ENCODE peak calls at places on chromosome 21, in four cellular contexts. K is endothelial cell of umbilical vein, Y is IMR-90, T is K562. X is an unnamed sample. For H3K9me1, the result is how much of the 10 kb centered on the place peaks cover.

GRCh38 chr21:29261555-29262540 is 36.9 kb upstream of the BACH1 start:
- DNase-seq in K (no peak), Y (no peak), T (no peak), X (peak)

GRCh38 chr21:25658427-25658980 is 19.4 kb downstream of the JAM2 start:
- DNase-seq in K (no peak), Y (no peak), T (no peak), X (no peak)

GRCh38 chr21:26087223-26087918 is 83.2 kb downstream of the APP start:
- DNase-seq in K (no peak), Y (no peak), T (no peak), X (no peak)

GRCh38 chr21:42401164-42401563 is 2.5 kb upstream of the UBASH3A start:
- DNase-seq in K (no peak), Y (no peak), T (no peak), X (no peak)

GRCh38 chr21:43639470-43640178 is 19.7 kb downstream of the HSF2BP start:
- DNase-seq in K (no peak), Y (peak), T (no peak), X (peak)

GRCh38 chr21:29218749-29219148 is 80.0 kb upstream of the BACH1 start:
- DNase-seq in K (no peak), Y (no peak), T (no peak), X (no peak)

GRCh38 chr21:28442624-28443023 is 550.1 kb downstream of the LTN1 start:
- DNase-seq in K (no peak), Y (peak), T (no peak), X (no peak)

GRCh38 chr21:25735895-25736597 is 1.3 kb downstream of the GABPA start:
- DNase-seq in K (peak), Y (peak), T (no peak), X (no peak)

GRCh38 chr21:21187579-21187978 is 189.4 kb downstream of the NCAM2 start:
- DNase-seq in K (no peak), Y (peak), T (no peak), X (no peak)

GRCh38 chr21:16424331-16424749 is 694.6 kb downstream of the USP25 start:
- DNase-seq in K (peak), Y (no peak), T (no peak), X (no peak)

GRCh38 chr21:41802684-41803083 is 35.8 kb upstream of the RIPK4 start:
- DNase-seq in K (no peak), Y (no peak), T (no peak), X (no peak)

GRCh38 chr21:43284238-43284637 is 115.4 kb downstream of the CRYAA start:
- DNase-seq in K (no peak), Y (no peak), T (no peak), X (no peak)

GRCh38 chr21:21764281-21764680 is 766.1 kb downstream of the NCAM2 start:
- DNase-seq in K (no peak), Y (no peak), T (no peak), X (no peak)

GRCh38 chr21:33434770-33435360 is 31.7 kb downstream of the IFNGR2 start:
- DNase-seq in K (peak), Y (peak), T (no peak), X (peak)

GRCh38 chr21:35768187-35768586 is 292.1 kb downstream of the SETD4 start:
- DNase-seq in K (no peak), Y (no peak), T (no peak), X (no peak)

GRCh38 chr21:19343711-19344110 is 940.1 kb upstream of the TMPRSS15 start:
- DNase-seq in K (no peak), Y (no peak), T (no peak), X (no peak)

GRCh38 chr21:33559813-33560212 is 17.0 kb downstream of the SON start:
- DNase-seq in K (no peak), Y (no peak), T (no peak), X (no peak)

GRCh38 chr21:43921602-43921978 is 56.6 kb downstream of the AGPAT3 start:
- DNase-seq in K (no peak), Y (no peak), T (no peak), X (no peak)

GRCh38 chr21:29102791-29103257 is 27.6 kb upstream of the MAP3K7CL start:
- DNase-seq in K (no peak), Y (peak), T (no peak), X (no peak)

GRCh38 chr21:29238052-29238966 is 60.4 kb upstream of the BACH1 start:
- DNase-seq in K (no peak), Y (peak), T (no peak), X (no peak)

GRCh38 chr21:8994640-8995511 is 1526.5 kb upstream of the TPTE start:
- DNase-seq in K (no peak), Y (no peak), T (peak), X (no peak)

GRCh38 chr21:42121792-42122191 is 50.7 kb downstream of the UMODL1 start:
- DNase-seq in K (no peak), Y (no peak), T (no peak), X (no peak)

GRCh38 chr21:17514124-17514481 is 1.3 kb downstream of the CXADR start:
- DNase-seq in K (peak), Y (no peak), T (no peak), X (no peak)

GRCh38 chr21:18155508-18156193 is 89.0 kb upstream of the CHODL start:
- DNase-seq in K (peak), Y (no peak), T (no peak), X (no peak)

GRCh38 chr21:18384771-18385170 is 18.8 kb downstream of the TMPRSS15 start:
- DNase-seq in K (peak), Y (no peak), T (peak), X (no peak)

GRCh38 chr21:16455978-16456377 is 726.2 kb downstream of the USP25 start:
- DNase-seq in K (no peak), Y (no peak), T (no peak), X (no peak)

GRCh38 chr21:20016431-20017005 is 981.7 kb upstream of the NCAM2 start:
- DNase-seq in K (no peak), Y (no peak), T (no peak), X (no peak)

GRCh38 chr21:45547211-45547900 is 5.1 kb upstream of the SLC19A1 start:
- DNase-seq in K (no peak), Y (no peak), T (no peak), X (no peak)

GRCh38 chr21:45546636-45547203 is 4.5 kb upstream of the SLC19A1 start:
- DNase-seq in K (no peak), Y (no peak), T (no peak), X (no peak)

GRCh38 chr21:45550552-45551210 is 8.4 kb upstream of the SLC19A1 start:
- DNase-seq in K (no peak), Y (no peak), T (no peak), X (no peak)

GRCh38 chr21:45549670-45550463 is 7.6 kb upstream of the SLC19A1 start:
- DNase-seq in K (no peak), Y (no peak), T (no peak), X (no peak)

DNA sequence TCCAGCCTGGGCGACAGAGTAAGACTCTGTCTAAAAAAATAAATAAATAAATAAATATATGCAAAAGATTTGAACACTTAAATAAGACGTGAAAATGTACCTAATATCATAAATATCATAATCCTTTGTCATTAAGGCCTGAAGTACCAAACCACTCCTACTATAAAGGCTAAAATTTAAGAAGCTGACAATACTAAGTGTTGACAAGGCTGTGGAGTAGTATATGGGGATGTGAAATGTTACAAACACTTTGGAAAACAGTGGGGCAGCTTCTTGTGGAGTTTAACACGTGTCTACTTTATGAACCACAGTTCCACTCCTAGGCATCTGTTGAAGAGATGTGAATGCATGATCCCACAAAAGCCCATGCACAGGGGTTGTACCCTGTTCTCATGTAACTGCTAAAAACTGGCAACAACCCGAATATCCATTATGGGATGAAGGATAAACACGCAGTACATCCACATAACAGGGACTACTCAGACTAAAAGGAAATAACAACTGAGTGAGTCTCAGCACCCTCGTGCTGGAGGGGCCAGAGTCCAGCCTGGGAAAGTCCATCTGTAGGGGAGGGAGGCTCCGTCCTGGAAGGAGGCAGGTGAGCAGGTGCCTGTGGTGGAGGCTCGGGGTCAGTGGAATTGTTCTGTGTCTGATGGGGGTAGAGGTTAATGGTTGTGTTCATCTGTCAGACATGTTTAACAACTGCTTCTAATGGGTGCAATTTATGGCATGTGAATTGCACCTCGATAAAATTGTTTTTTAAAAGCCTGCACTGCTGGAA is 6.7 kb upstream of the SLC19A1 start:
- DNase-seq in K (no peak), Y (no peak), T (no peak), X (no peak)
- H3K9me1 ChIP-seq in K (under half), Y (under half), T (under half), X (under half)

DNA sequence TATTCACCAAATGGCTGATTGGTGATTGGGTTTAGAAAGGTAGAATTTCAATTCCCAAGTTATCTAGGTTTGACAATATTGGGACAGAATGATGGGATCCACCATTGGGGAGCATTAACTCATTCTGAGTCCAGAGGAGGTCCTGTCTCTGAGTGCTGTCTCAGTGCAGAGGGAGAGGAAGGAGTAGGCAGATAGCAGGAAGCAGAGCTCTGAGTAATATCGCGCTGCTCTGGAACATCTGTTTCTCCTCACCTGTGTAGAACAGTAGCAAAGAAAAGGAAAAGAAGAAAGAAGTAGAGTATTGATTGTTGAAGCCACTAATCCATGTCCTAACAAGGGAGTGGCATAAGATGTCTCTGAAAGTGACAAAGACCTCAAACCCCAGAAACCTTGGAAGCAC is 1657.8 kb downstream of the MRPL39 start:
- DNase-seq in K (no peak), Y (no peak), T (no peak), X (no peak)
- H3K9me1 ChIP-seq in K (under half), Y (under half), T (under half), X (under half)

GRCh38 chr21:34705032-34705431 is 36.2 kb downstream of the CLIC6 start:
- DNase-seq in K (no peak), Y (no peak), T (no peak), X (peak)

GRCh38 chr21:34707876-34708325 is 39.1 kb downstream of the CLIC6 start:
- DNase-seq in K (no peak), Y (no peak), T (no peak), X (no peak)

GRCh38 chr21:34703566-34703965 is 34.8 kb downstream of the CLIC6 start:
- DNase-seq in K (no peak), Y (no peak), T (no peak), X (no peak)

GRCh38 chr21:34704119-34704518 is 35.3 kb downstream of the CLIC6 start:
- DNase-seq in K (no peak), Y (peak), T (no peak), X (no peak)

DNA sequence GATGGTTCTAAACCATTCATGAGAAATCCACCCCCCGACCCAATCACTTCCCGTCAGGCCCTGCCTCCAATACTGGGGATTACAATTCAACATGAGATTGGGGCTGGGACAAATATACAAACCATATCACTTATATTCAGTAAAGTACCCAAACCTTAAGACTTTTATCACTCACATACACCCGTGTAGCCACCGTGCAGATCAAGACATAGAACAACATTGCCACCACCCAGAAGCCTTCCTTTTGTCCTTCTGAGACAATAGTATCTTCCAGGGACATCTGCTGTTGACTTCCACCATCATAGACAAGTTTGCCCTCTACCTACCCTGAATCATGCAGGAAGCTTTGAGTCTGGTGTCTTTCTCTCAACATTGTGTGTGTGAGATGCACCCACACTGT is 37.5 kb downstream of the CLIC6 start:
- DNase-seq in K (no peak), Y (no peak), T (no peak), X (no peak)
- H3K9me1 ChIP-seq in K (under half), Y (under half), T (under half), X (under half)

GRCh38 chr21:45283611-45284455 is 3.9 kb downstream of the POFUT2 start:
- DNase-seq in K (no peak), Y (no peak), T (no peak), X (no peak)

GRCh38 chr21:45282283-45283018 is 5.2 kb downstream of the POFUT2 start:
- DNase-seq in K (no peak), Y (no peak), T (no peak), X (no peak)

GRCh38 chr21:45281411-45282282 is 6.0 kb downstream of the POFUT2 start:
- DNase-seq in K (no peak), Y (no peak), T (no peak), X (no peak)

GRCh38 chr21:45284456-45284741 is 3.3 kb downstream of the POFUT2 start:
- DNase-seq in K (no peak), Y (no peak), T (no peak), X (no peak)

GRCh38 chr21:45283019-45283610 is 4.6 kb downstream of the POFUT2 start:
- DNase-seq in K (no peak), Y (no peak), T (no peak), X (no peak)
- H3K9me1 ChIP-seq in K (under half), Y (under half), T (under half), X (under half)

GRCh38 chr21:32215306-32215685 is 63.6 kb downstream of the MIS18A start:
- DNase-seq in K (no peak), Y (no peak), T (no peak), X (no peak)

GRCh38 chr21:32214654-32215305 is 64.1 kb downstream of the MIS18A start:
- DNase-seq in K (no peak), Y (no peak), T (no peak), X (no peak)

GRCh38 chr21:32216293-32216692 is 62.6 kb downstream of the MIS18A start:
- DNase-seq in K (no peak), Y (no peak), T (no peak), X (no peak)

GRCh38 chr21:32209580-32209979 is 69.3 kb downstream of the MIS18A start:
- DNase-seq in K (no peak), Y (no peak), T (no peak), X (no peak)

GRCh38 chr21:32212116-32212515 is 66.7 kb downstream of the MIS18A start:
- DNase-seq in K (no peak), Y (no peak), T (no peak), X (no peak)
- H3K9me1 ChIP-seq in K (under half), Y (under half), T (under half), X (under half)

GRCh38 chr21:15020797-15021196 is 44.0 kb downstream of the NRIP1 start:
- DNase-seq in K (no peak), Y (no peak), T (no peak), X (no peak)

GRCh38 chr21:15026370-15026769 is 38.4 kb downstream of the NRIP1 start:
- DNase-seq in K (no peak), Y (no peak), T (no peak), X (no peak)

GRCh38 chr21:15022608-15023261 is 42.1 kb downstream of the NRIP1 start:
- DNase-seq in K (no peak), Y (peak), T (no peak), X (peak)

GRCh38 chr21:15027056-15027455 is 37.7 kb downstream of the NRIP1 start:
- DNase-seq in K (no peak), Y (no peak), T (no peak), X (no peak)

GRCh38 chr21:15023782-15024181 is 41.0 kb downstream of the NRIP1 start:
- DNase-seq in K (no peak), Y (peak), T (no peak), X (no peak)
- H3K9me1 ChIP-seq in K (under half), Y (under half), T (under half), X (under half)

GRCh38 chr21:37601915-37602314 is 235.3 kb downstream of the DYRK1A start:
- DNase-seq in K (no peak), Y (no peak), T (no peak), X (no peak)
- H3K9me1 ChIP-seq in K (under half), Y (under half), T (under half), X (under half)

GRCh38 chr21:30900881-30901280 is 19.5 kb upstream of the KRTAP11-1 start:
- DNase-seq in K (no peak), Y (no peak), T (no peak), X (no peak)
- H3K9me1 ChIP-seq in K (under half), Y (under half), T (under half), X (under half)

DNA sequence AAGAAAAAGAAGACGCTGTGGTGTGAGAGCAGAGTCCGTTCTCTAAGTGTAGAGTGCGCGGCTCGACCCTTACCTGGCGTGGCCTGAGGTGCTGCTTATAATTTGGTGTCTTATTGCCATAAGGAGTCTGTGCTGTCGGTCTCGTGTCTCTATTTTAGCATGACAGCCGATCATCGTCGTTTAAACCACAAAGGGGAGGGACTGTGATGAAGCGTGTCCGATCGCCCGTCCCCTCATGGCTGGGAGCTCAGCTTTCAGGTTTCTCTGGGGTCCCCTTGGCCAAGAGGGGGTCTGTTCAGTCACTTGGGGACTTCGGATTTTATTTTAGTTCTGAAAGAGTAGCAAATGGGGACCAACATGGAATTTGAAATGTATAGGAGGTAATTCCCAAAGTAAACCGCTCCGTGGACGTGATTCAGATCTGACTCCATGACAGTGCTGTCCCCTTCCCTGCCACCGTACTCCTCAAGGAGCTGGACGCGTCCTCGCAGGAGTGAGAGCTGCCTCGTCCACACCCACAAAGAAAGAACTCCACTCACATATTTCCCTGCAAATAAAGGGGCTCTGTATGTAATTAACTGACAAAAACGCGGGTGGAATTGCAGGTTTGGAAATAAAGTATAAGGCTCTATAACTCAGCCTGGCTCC is 183.5 kb downstream of the ETS2 start:
- DNase-seq in K (no peak), Y (no peak), T (no peak), X (no peak)
- H3K9me1 ChIP-seq in K (under half), Y (under half), T (under half), X (under half)

GRCh38 chr21:45910155-45910547 is 71.4 kb upstream of the COL6A1 start:
- DNase-seq in K (no peak), Y (no peak), T (no peak), X (no peak)
- H3K9me1 ChIP-seq in K (under half), Y (under half), T (under half), X (under half)

X was measured in keratinocyte.